ENCODE peak calls at places on chromosomes 13 and 19, in five cellular contexts. Q is thoracic aorta, C is esophagus muscularis mucosa, K is AG04450, Y is spleen. R is an unnamed sample.
A peak's percentile ranks its signal among the peaks of the same experiment; 100 is the strongest.

GRCh38 chr19:31113250-31113685 is 236.0 kb downstream of the TSHZ3 start:
- DNase-seq in K (no peak), C (no peak), Y (no peak), Q (no peak), R (no peak)

GRCh38 chr19:53898166-53898565 is 10.9 kb upstream of the CACNG7 start:
- DNase-seq in Q (no peak), C (no peak), K (no peak), Y (no peak), R (no peak)

GRCh38 chr19:35739275-35740107 is 2.8 kb downstream of the IGFLR1 start:
- DNase-seq in Y (peak; percentile 86), K (no peak), Q (no peak), C (no peak), R (no peak)

GRCh38 chr13:82747948-82748347 is 1134.3 kb downstream of the SLITRK1 start:
- DNase-seq in Y (no peak), C (no peak), K (peak; percentile 27), Q (no peak), R (no peak)

GRCh38 chr19:34298891-34299510 is 44.6 kb downstream of the GARRE1 start:
- DNase-seq in K (no peak), C (no peak), Y (no peak), Q (no peak), R (no peak)

GRCh38 chr13:26025196-26025595 is 26.6 kb downstream of the SHISA2 start:
- DNase-seq in Y (no peak), C (no peak), K (no peak), Q (no peak), R (no peak)

GRCh38 chr19:15412832-15413231 is 6.0 kb downstream of the AKAP8L start:
- DNase-seq in Q (no peak), Y (no peak), K (no peak), C (no peak), R (no peak)

GRCh38 chr19:28443361-28443760 is 769.6 kb downstream of the UQCRFS1 start:
- DNase-seq in Y (no peak), C (no peak), Q (no peak), K (no peak), R (no peak)

GRCh38 chr19:15315101-15315500 is 17.2 kb downstream of the BRD4 start:
- DNase-seq in Y (no peak), C (no peak), Q (no peak), K (no peak), R (peak; percentile 76)

GRCh38 chr19:33275933-33276619 is 26.3 kb downstream of the CEBPA start:
- DNase-seq in C (no peak), K (no peak), Y (peak; percentile 54), Q (no peak), R (no peak)

GRCh38 chr19:17136026-17136425 is 60.4 kb downstream of the MYO9B start:
- DNase-seq in Y (no peak), K (no peak), Q (no peak), C (no peak), R (no peak)

GRCh38 chr13:114118763-114119123 is 13.7 kb downstream of the RASA3 start:
- DNase-seq in K (no peak), C (no peak), Q (no peak), Y (peak; percentile 56), R (no peak)

GRCh38 chr13:87671824-87672603 is 843 bp downstream of the SLITRK5 start:
- DNase-seq in K (no peak), Q (no peak), C (peak; percentile 87), Y (peak; percentile 71), R (no peak)

DNA sequence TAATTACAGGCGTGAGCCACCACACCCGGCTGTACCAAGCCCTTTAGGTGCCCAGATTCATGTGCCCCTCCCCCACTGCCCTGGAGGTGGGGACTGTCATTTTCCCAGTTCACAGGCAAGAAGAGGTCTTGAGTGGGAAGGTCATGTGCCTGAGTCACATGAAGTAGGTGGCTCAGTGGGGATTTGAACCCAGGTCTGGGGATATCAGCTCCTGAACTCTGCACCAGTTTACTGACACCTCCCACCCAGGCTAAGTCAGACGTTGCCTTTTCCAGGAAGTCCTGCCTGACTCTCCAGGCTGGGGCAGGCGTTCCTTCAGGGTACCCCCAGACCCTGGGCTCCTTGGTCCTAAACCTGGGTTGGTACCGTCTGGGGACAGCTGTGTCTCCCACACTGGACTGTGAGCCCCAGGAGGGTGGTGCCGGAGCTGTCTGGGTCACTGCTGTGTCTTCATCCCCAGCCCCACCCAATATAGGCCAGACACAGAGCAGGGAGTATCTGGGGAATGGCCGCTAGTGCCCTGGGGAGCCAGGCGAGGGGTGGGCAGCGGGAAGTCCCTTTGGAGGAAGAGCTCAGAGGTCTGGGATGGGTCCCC is 8.6 kb downstream of the VASP start:
- DNase-seq in K (no peak), Y (no peak), Q (no peak), C (no peak), R (no peak)
- H3K27ac ChIP-seq in K (no peak overlapping the region), Y (peak overlapping the region; percentile 87), Q (peak overlapping the region; percentile 36), C (peak overlapping the region; percentile 73), R (no peak overlapping the region)

GRCh38 chr19:50925734-50926133 is 14.5 kb upstream of the KLK4 start:
- DNase-seq in C (no peak), Y (no peak), K (no peak), Q (no peak), R (no peak)
- H3K27ac ChIP-seq in C (no peak overlapping the region), Y (no peak overlapping the region), K (no peak overlapping the region), Q (no peak overlapping the region), R (no peak overlapping the region)

DNA sequence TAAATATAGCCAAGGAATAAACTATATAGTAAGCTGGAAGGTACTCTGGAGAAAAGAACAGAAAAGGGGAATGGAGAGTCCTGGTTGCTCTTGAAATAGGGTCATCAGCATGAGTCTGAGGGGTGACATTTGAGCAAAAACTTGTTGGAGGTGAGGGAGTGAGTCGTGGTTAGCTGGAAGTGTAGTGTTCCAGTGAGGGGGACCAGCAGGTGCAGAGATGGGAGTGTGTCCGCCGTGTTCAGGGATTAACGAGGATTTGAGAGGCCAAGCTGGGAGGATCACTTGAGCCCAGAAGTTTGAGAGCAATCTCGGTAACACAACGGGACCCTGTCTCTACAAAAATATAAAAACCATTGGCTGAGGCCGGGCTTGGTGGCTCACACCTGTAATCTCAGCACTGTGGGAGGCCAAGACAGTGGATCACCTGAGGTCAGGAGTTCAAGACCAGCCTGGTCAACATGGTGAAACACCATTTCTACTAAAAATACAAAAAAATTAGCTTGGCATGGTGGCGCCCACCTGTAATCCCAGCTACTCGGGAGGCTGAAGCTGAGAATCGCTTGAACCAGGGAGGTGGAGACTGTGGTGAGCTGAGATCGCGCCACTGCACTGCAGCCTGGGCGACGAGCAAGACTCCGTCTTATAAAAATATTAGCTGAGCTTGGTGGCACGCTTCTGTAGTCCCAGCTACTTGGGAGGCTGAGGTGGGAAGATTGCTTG is 1.1 kb downstream of the SUPT5H start:
- DNase-seq in Q (no peak), Y (no peak), K (no peak), C (no peak), R (no peak)
- H3K27ac ChIP-seq in Q (peak overlapping the region; percentile 75), Y (peak overlapping the region; percentile 97), K (no peak overlapping the region), C (peak overlapping the region; percentile 94), R (peak overlapping the region; percentile 62)

GRCh38 chr19:48321372-48321621 is 4.1 kb upstream of the EMP3 start:
- DNase-seq in Y (peak; percentile 100), Q (peak; percentile 91), K (no peak), C (peak; percentile 99), R (peak; percentile 86)

GRCh38 chr19:48321622-48322591 is 3.4 kb upstream of the EMP3 start:
- DNase-seq in Y (peak; percentile 100), Q (peak; percentile 92), K (peak; percentile 97), C (peak; percentile 100), R (peak; percentile 90)

GRCh38 chr19:48315712-48316111 is 9.6 kb upstream of the EMP3 start:
- DNase-seq in Q (no peak), Y (no peak), K (no peak), C (no peak), R (no peak)

GRCh38 chr19:48318286-48318987 is 6.9 kb upstream of the EMP3 start:
- DNase-seq in Q (no peak), C (no peak), Y (peak; percentile 75), K (no peak), R (no peak)

GRCh38 chr19:48319647-48320537 is 5.5 kb upstream of the EMP3 start:
- DNase-seq in K (no peak), C (no peak), Y (peak; percentile 95), Q (peak; percentile 52), R (no peak)
- H3K27ac ChIP-seq in K (no peak overlapping the region), C (peak overlapping the region; percentile 89), Y (peak overlapping the region; percentile 100), Q (no peak overlapping the region), R (no peak overlapping the region)

DNA sequence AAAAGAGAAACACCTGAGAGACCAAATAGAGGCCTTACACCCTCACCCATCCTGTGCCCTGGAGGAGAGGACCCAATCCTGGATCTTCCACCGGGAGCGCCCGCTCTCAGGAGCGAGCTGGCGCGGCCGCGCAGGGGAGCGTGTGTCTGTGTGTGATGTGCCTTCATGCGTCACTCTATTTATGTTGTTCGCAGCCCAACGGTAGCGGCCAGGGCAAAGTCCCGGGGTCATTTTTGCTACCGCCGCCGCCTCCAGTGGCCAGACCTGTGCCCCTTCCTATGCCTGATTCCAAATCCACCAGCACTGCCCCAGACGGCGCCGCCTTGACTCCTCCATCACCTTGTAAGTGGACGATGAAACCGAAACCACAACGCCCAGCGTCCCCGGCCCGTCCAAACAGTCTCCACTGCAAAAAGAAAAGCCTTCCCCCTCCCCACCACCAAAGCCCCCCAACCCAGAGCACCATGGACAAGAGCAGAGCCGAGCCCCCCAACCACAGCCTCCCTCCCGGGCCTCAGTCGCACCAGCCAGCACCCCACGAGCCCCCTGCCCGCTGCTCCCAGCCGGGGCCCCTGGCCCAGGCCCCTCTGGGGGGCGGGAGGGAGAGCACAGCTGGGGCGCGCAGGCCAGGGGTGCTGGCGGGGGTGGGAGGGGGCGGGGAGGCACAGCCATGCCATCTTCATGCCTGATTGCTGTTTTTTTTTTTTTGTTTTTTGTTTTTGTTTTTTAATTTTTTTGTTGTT is 14.7 kb downstream of the LYL1 start:
- DNase-seq in Q (no peak), K (no peak), Y (no peak), C (no peak), R (no peak)
- H3K27ac ChIP-seq in Q (peak overlapping the region; percentile 98), K (no peak overlapping the region), Y (no peak overlapping the region), C (peak overlapping the region; percentile 85), R (no peak overlapping the region)

GRCh38 chr19:50344661-50345318 is 15.6 kb upstream of the KCNC3 start:
- DNase-seq in Y (peak; percentile 84), K (no peak), C (no peak), Q (no peak), R (no peak)
- H3K27ac ChIP-seq in Y (peak overlapping the region; percentile 20), K (no peak overlapping the region), C (no peak overlapping the region), Q (no peak overlapping the region), R (no peak overlapping the region)

R was measured in foreskin keratinocyte.